ENCODE peak calls at places on chromosomes 2 and 18, in five cellular contexts. One of them, this sample, is unnamed.

GRCh38 chr2:66233981-66234380 is 200.9 kb upstream of the MEIS1 start:
- DNase-seq in neuronal stem cell: no peak
- DNase-seq in mesendoderm: no peak
- DNase-seq in upper lobe of right lung: no peak
- DNase-seq in cardiac muscle cell: no peak
- DNase-seq in this sample: no peak

GRCh38 chr2:72932045-72932444 is 14.7 kb downstream of the EMX1 start:
- DNase-seq in neuronal stem cell: no peak
- DNase-seq in cardiac muscle cell: no peak
- DNase-seq in upper lobe of right lung: peak; percentile 41
- DNase-seq in mesendoderm: no peak
- DNase-seq in this sample: peak; percentile 18

GRCh38 chr2:20212459-20212870 is 12.5 kb downstream of the SDC1 start:
- DNase-seq in upper lobe of right lung: peak; percentile 59
- DNase-seq in neuronal stem cell: no peak
- DNase-seq in cardiac muscle cell: peak; percentile 59
- DNase-seq in mesendoderm: peak; percentile 57
- DNase-seq in this sample: no peak

GRCh38 chr2:138122891-138123290 is 158.6 kb downstream of the HNMT start:
- DNase-seq in neuronal stem cell: no peak
- DNase-seq in upper lobe of right lung: no peak
- DNase-seq in cardiac muscle cell: no peak
- DNase-seq in mesendoderm: no peak
- DNase-seq in this sample: no peak

GRCh38 chr2:75466708-75467311 is 93.9 kb downstream of the EVA1A start:
- DNase-seq in cardiac muscle cell: peak; percentile 54
- DNase-seq in mesendoderm: peak; percentile 80
- DNase-seq in upper lobe of right lung: no peak
- DNase-seq in neuronal stem cell: peak; percentile 29
- DNase-seq in this sample: no peak

GRCh38 chr18:75141734-75142133 is 67.2 kb downstream of the PTGR3 start:
- DNase-seq in neuronal stem cell: no peak
- DNase-seq in cardiac muscle cell: no peak
- DNase-seq in upper lobe of right lung: no peak
- DNase-seq in mesendoderm: no peak
- DNase-seq in this sample: no peak

GRCh38 chr2:67974564-67975430 is 88.0 kb downstream of the C1D start:
- DNase-seq in upper lobe of right lung: no peak
- DNase-seq in neuronal stem cell: no peak
- DNase-seq in cardiac muscle cell: no peak
- DNase-seq in mesendoderm: no peak
- DNase-seq in this sample: no peak

GRCh38 chr2:236545248-236545658 is 24.4 kb upstream of the ACKR3 start:
- DNase-seq in upper lobe of right lung: no peak
- DNase-seq in cardiac muscle cell: no peak
- DNase-seq in mesendoderm: no peak
- DNase-seq in neuronal stem cell: no peak
- DNase-seq in this sample: no peak

GRCh38 chr2:36697424-36698066 is 1.0 kb downstream of the VIT start:
- DNase-seq in neuronal stem cell: no peak
- DNase-seq in mesendoderm: peak; percentile 53
- DNase-seq in cardiac muscle cell: no peak
- DNase-seq in upper lobe of right lung: no peak
- DNase-seq in this sample: no peak

GRCh38 chr2:200122683-200123082 is 167.3 kb downstream of the MAIP1 start:
- DNase-seq in neuronal stem cell: no peak
- DNase-seq in upper lobe of right lung: no peak
- DNase-seq in mesendoderm: no peak
- DNase-seq in cardiac muscle cell: no peak
- DNase-seq in this sample: no peak

DNA sequence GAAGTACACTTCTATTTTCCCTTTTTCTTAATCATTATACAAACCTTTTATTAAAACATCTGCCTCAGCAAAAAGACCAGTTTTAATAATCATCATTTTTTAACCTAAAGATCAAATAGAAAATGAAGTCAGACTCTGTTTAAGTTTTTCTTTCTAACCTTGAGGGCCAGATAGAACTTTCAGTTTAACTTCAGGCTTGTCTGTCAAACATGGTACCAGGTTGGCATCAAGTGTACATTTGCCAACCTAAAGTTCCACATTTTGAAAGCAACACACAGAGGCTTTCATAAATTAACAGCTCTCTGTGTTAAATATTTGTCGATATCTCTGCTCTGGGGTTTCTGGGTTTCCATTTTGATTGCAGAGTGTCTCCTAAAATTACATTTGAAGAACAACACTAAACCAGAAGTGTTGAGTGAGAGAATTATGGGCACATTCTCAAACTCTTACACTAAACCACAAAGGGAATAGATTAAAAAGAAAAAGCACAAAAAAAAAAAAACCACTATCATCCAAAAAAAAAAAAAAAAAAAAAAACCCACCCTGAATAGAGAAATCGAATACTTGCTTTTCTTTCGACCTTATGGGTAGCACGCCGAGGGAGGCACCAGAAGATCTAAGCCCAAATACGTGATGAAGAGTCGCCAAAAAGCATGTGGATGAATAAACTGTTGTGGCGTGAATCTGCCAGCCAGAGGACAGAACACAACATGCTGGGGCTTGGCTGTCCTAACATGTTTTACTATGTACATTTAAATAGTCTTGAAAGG is 166.2 kb downstream of the TCF4 start:
- DNase-seq in mesendoderm: no peak
- DNase-seq in neuronal stem cell: no peak
- DNase-seq in upper lobe of right lung: no peak
- DNase-seq in cardiac muscle cell: no peak
- DNase-seq in this sample: no peak
- H3K4me3 ChIP-seq in mesendoderm: no peak overlapping the region
- H3K4me3 ChIP-seq in neuronal stem cell: no peak overlapping the region
- H3K4me3 ChIP-seq in upper lobe of right lung: peak overlapping the region; percentile 39
- H3K4me3 ChIP-seq in cardiac muscle cell: no peak overlapping the region
- H3K4me3 ChIP-seq in this sample: peak overlapping the region; percentile 45

DNA sequence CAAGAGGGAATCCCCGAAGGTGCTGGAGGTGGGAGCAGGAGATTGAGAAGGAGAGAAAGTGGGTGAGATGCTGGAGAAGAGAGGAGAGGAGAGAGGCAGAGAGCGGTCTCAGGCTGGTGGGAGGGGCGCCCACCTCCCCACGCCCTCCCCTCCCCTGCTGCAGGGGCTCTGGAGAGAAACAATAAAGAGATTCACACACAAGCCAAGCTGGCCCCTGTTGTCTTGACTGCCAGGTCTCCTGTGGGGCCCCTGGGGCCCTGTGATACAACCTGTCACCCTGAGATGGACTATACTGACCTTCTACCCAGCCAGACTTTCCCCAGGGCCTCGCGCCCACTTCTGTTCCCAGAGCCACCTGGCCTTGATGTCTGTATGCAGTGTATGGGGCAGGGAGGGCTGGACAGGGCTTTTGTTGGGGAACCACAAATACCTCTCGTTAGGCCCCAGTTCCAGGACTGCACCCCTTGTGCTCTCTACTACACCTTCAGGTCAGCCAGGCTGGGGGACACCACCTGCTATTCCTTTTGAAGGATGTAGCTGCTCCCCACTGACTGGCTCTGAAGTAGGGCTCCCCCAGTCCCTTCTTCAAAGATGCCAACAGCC is 8.0 kb upstream of the SPEG start:
- DNase-seq in upper lobe of right lung: no peak
- DNase-seq in mesendoderm: no peak
- DNase-seq in cardiac muscle cell: no peak
- DNase-seq in neuronal stem cell: no peak
- DNase-seq in this sample: no peak
- H3K27ac ChIP-seq in upper lobe of right lung: no peak overlapping the region
- H3K27ac ChIP-seq in mesendoderm: no peak overlapping the region
- H3K27ac ChIP-seq in cardiac muscle cell: no peak overlapping the region
- H3K27ac ChIP-seq in neuronal stem cell: no peak overlapping the region
- H3K27ac ChIP-seq in this sample: no peak overlapping the region

GRCh38 chr2:234414591-234414990 is 82.3 kb downstream of the ARL4C start:
- DNase-seq in neuronal stem cell: no peak
- DNase-seq in mesendoderm: no peak
- DNase-seq in cardiac muscle cell: no peak
- DNase-seq in upper lobe of right lung: no peak
- DNase-seq in this sample: no peak

GRCh38 chr2:234410526-234410925 is 86.4 kb downstream of the ARL4C start:
- DNase-seq in neuronal stem cell: peak; percentile 50
- DNase-seq in cardiac muscle cell: peak; percentile 46
- DNase-seq in upper lobe of right lung: no peak
- DNase-seq in mesendoderm: peak; percentile 81
- DNase-seq in this sample: no peak

GRCh38 chr2:234415706-234416105 is 81.2 kb downstream of the ARL4C start:
- DNase-seq in upper lobe of right lung: no peak
- DNase-seq in cardiac muscle cell: no peak
- DNase-seq in mesendoderm: no peak
- DNase-seq in neuronal stem cell: no peak
- DNase-seq in this sample: no peak

GRCh38 chr2:234411793-234412192 is 85.1 kb downstream of the ARL4C start:
- DNase-seq in mesendoderm: no peak
- DNase-seq in cardiac muscle cell: no peak
- DNase-seq in upper lobe of right lung: no peak
- DNase-seq in neuronal stem cell: no peak
- DNase-seq in this sample: no peak

DNA sequence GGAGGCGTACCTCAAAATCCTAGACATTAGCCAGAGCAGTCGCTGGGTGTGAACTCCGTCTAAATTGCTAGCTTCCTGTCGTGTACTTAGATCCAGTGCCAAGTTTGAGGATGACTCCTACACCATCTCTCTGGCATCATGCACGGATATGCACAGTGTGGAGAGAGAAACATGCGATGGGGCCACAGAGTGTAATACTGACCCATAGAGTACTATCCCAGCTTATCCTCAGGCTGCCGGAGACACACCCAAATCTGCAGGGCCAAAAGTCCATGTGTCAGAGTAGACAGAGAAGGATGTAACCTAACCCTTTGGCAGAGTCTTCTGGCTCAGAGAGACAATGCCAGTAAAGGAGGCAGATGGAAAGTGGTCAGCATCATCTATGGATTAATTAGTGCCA is 84.2 kb downstream of the ARL4C start:
- DNase-seq in neuronal stem cell: no peak
- DNase-seq in cardiac muscle cell: no peak
- DNase-seq in upper lobe of right lung: no peak
- DNase-seq in mesendoderm: no peak
- DNase-seq in this sample: no peak
- H3K4me3 ChIP-seq in neuronal stem cell: no peak overlapping the region
- H3K4me3 ChIP-seq in cardiac muscle cell: no peak overlapping the region
- H3K4me3 ChIP-seq in upper lobe of right lung: no peak overlapping the region
- H3K4me3 ChIP-seq in mesendoderm: no peak overlapping the region
- H3K4me3 ChIP-seq in this sample: no peak overlapping the region

DNA sequence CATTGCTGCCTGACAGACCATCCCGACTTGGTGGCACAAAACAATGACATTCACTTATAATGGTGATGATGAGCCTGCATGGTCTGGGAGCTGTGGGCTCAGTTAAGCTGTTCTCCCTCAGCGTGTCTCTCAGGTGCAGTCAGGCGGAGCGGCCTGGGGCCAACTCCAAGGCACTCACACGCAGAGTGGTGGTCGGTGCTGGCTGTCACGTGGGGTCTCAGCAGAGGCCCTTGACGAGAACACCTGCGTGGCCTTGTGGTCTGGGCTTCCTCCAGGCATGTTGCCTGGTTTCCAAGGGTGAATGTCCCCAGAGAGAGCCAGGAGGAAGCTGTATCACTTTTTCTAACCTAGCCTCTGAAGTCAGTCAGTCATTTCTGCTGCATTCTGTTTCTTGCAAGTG is 29.8 kb downstream of the ARMC9 start:
- DNase-seq in cardiac muscle cell: no peak
- DNase-seq in upper lobe of right lung: no peak
- DNase-seq in mesendoderm: no peak
- DNase-seq in neuronal stem cell: no peak
- DNase-seq in this sample: no peak
- H3K27ac ChIP-seq in cardiac muscle cell: no peak overlapping the region
- H3K27ac ChIP-seq in upper lobe of right lung: peak overlapping the region; percentile 45
- H3K27ac ChIP-seq in mesendoderm: peak overlapping the region; percentile 4
- H3K27ac ChIP-seq in neuronal stem cell: no peak overlapping the region
- H3K27ac ChIP-seq in this sample: no peak overlapping the region

GRCh38 chr2:62794791-62795190 is 89.3 kb downstream of the EHBP1 start:
- DNase-seq in cardiac muscle cell: no peak
- DNase-seq in upper lobe of right lung: no peak
- DNase-seq in mesendoderm: no peak
- DNase-seq in neuronal stem cell: no peak
- DNase-seq in this sample: no peak

GRCh38 chr2:62793213-62793612 is 87.7 kb downstream of the EHBP1 start:
- DNase-seq in mesendoderm: no peak
- DNase-seq in neuronal stem cell: no peak
- DNase-seq in cardiac muscle cell: no peak
- DNase-seq in upper lobe of right lung: no peak
- DNase-seq in this sample: no peak

GRCh38 chr2:62789918-62790317 is 84.4 kb downstream of the EHBP1 start:
- DNase-seq in cardiac muscle cell: no peak
- DNase-seq in mesendoderm: no peak
- DNase-seq in upper lobe of right lung: no peak
- DNase-seq in neuronal stem cell: no peak
- DNase-seq in this sample: no peak

GRCh38 chr2:62789518-62789917 is 84.0 kb downstream of the EHBP1 start:
- DNase-seq in neuronal stem cell: no peak
- DNase-seq in mesendoderm: no peak
- DNase-seq in upper lobe of right lung: no peak
- DNase-seq in cardiac muscle cell: no peak
- DNase-seq in this sample: no peak

GRCh38 chr2:62792408-62792807 is 86.9 kb downstream of the EHBP1 start:
- DNase-seq in neuronal stem cell: no peak
- DNase-seq in upper lobe of right lung: no peak
- DNase-seq in mesendoderm: no peak
- DNase-seq in cardiac muscle cell: no peak
- DNase-seq in this sample: no peak
- H3K4me3 ChIP-seq in neuronal stem cell: no peak overlapping the region
- H3K4me3 ChIP-seq in upper lobe of right lung: no peak overlapping the region
- H3K4me3 ChIP-seq in mesendoderm: no peak overlapping the region
- H3K4me3 ChIP-seq in cardiac muscle cell: no peak overlapping the region
- H3K4me3 ChIP-seq in this sample: no peak overlapping the region

DNA sequence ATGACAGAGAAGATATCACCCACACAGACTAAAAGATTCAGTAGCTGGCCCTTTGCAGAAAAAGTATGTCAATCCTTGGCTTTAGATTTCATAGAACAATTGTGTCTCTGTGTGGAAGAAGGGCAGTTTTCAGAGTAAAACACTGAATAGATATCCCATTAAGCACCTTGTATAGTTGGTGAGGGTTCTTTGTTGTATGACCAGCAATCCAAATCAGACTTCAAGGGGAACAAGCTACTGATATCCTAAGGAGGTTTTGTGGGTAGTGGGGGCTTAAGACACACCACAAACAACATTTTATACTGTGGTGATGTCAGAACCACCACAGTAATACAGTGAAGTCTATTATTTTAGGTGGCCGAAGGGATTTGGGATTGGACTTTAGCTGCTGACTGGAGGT is 861.4 kb downstream of the CCDC85A start:
- DNase-seq in cardiac muscle cell: no peak
- DNase-seq in neuronal stem cell: no peak
- DNase-seq in mesendoderm: no peak
- DNase-seq in upper lobe of right lung: no peak
- DNase-seq in this sample: no peak
- H3K27ac ChIP-seq in cardiac muscle cell: no peak overlapping the region
- H3K27ac ChIP-seq in neuronal stem cell: no peak overlapping the region
- H3K27ac ChIP-seq in mesendoderm: no peak overlapping the region
- H3K27ac ChIP-seq in upper lobe of right lung: no peak overlapping the region
- H3K27ac ChIP-seq in this sample: no peak overlapping the region